ENCODE peak calls at places on chromosomes 16 and 17, in six cellular contexts. One of them, this sample, is unnamed. For H3K4me1, the result is how much of the 10 kb centered on the place peaks cover.

GRCh38 chr17:81514735-81515529 is 2.3 kb upstream of the ACTG1 start:
- DNase-seq in pancreas: peak
- DNase-seq in RWPE2: peak
- DNase-seq in CD4-positive, CD25-positive, alpha-beta regulatory T cell: peak
- DNase-seq in body of pancreas: peak
- DNase-seq in GM23248: peak
- DNase-seq in this sample: peak

GRCh38 chr17:69357701-69358100 is 30.8 kb upstream of the ABCA5 start:
- DNase-seq in CD4-positive, CD25-positive, alpha-beta regulatory T cell: no peak
- DNase-seq in pancreas: no peak
- DNase-seq in RWPE2: no peak
- DNase-seq in body of pancreas: no peak
- DNase-seq in GM23248: no peak
- DNase-seq in this sample: no peak

GRCh38 chr16:57029161-57030160 is 40.1 kb downstream of the NLRC5 start:
- DNase-seq in CD4-positive, CD25-positive, alpha-beta regulatory T cell: no peak
- DNase-seq in RWPE2: no peak
- DNase-seq in pancreas: no peak
- DNase-seq in body of pancreas: no peak
- DNase-seq in GM23248: peak
- DNase-seq in this sample: no peak

GRCh38 chr17:8662076-8662831 is 31.7 kb upstream of the MYH10 start:
- DNase-seq in body of pancreas: no peak
- DNase-seq in GM23248: no peak
- DNase-seq in pancreas: no peak
- DNase-seq in CD4-positive, CD25-positive, alpha-beta regulatory T cell: no peak
- DNase-seq in RWPE2: no peak
- DNase-seq in this sample: no peak

GRCh38 chr17:73137376-73137775 is 27.4 kb upstream of the SSTR2 start:
- DNase-seq in GM23248: no peak
- DNase-seq in RWPE2: no peak
- DNase-seq in body of pancreas: no peak
- DNase-seq in pancreas: no peak
- DNase-seq in CD4-positive, CD25-positive, alpha-beta regulatory T cell: no peak
- DNase-seq in this sample: no peak

GRCh38 chr17:71339219-71339618 is 781.6 kb upstream of the SOX9 start:
- DNase-seq in GM23248: no peak
- DNase-seq in pancreas: no peak
- DNase-seq in RWPE2: no peak
- DNase-seq in CD4-positive, CD25-positive, alpha-beta regulatory T cell: no peak
- DNase-seq in body of pancreas: no peak
- DNase-seq in this sample: no peak

GRCh38 chr16:72124761-72125634 is 31.4 kb downstream of the DHX38 start:
- DNase-seq in CD4-positive, CD25-positive, alpha-beta regulatory T cell: peak
- DNase-seq in pancreas: peak
- DNase-seq in RWPE2: no peak
- DNase-seq in GM23248: peak
- DNase-seq in body of pancreas: peak
- DNase-seq in this sample: peak

GRCh38 chr16:492211-492875 is 35.2 kb upstream of the CAPN15 start:
- DNase-seq in body of pancreas: no peak
- DNase-seq in CD4-positive, CD25-positive, alpha-beta regulatory T cell: no peak
- DNase-seq in GM23248: no peak
- DNase-seq in pancreas: no peak
- DNase-seq in RWPE2: no peak
- DNase-seq in this sample: no peak

GRCh38 chr17:41739661-41740352 is 5.4 kb upstream of the HAP1 start:
- DNase-seq in pancreas: no peak
- DNase-seq in GM23248: peak
- DNase-seq in RWPE2: no peak
- DNase-seq in body of pancreas: peak
- DNase-seq in CD4-positive, CD25-positive, alpha-beta regulatory T cell: no peak
- DNase-seq in this sample: no peak

GRCh38 chr16:58464047-58464915 is 35.7 kb upstream of the NDRG4 start:
- DNase-seq in pancreas: no peak
- DNase-seq in CD4-positive, CD25-positive, alpha-beta regulatory T cell: no peak
- DNase-seq in RWPE2: no peak
- DNase-seq in GM23248: peak
- DNase-seq in body of pancreas: no peak
- DNase-seq in this sample: no peak

GRCh38 chr17:64983708-64984107 is 64.4 kb upstream of the LRRC37A3 start:
- DNase-seq in CD4-positive, CD25-positive, alpha-beta regulatory T cell: no peak
- DNase-seq in GM23248: no peak
- DNase-seq in pancreas: no peak
- DNase-seq in RWPE2: no peak
- DNase-seq in body of pancreas: no peak
- DNase-seq in this sample: no peak

GRCh38 chr17:61464121-61464905 is 12.1 kb downstream of the TBX4 start:
- DNase-seq in pancreas: no peak
- DNase-seq in CD4-positive, CD25-positive, alpha-beta regulatory T cell: no peak
- DNase-seq in GM23248: no peak
- DNase-seq in body of pancreas: no peak
- DNase-seq in RWPE2: no peak
- DNase-seq in this sample: peak

GRCh38 chr16:73172621-73173312 is 124.8 kb upstream of the ZFHX3 start:
- DNase-seq in body of pancreas: peak
- DNase-seq in CD4-positive, CD25-positive, alpha-beta regulatory T cell: no peak
- DNase-seq in RWPE2: no peak
- DNase-seq in GM23248: peak
- DNase-seq in pancreas: peak
- DNase-seq in this sample: no peak

GRCh38 chr16:87971933-87972332 is 20.7 kb downstream of the BANP start:
- DNase-seq in pancreas: no peak
- DNase-seq in GM23248: peak
- DNase-seq in CD4-positive, CD25-positive, alpha-beta regulatory T cell: no peak
- DNase-seq in RWPE2: no peak
- DNase-seq in body of pancreas: no peak
- DNase-seq in this sample: no peak

GRCh38 chr17:48753794-48754499 is 25.4 kb upstream of the HOXB13 start:
- DNase-seq in RWPE2: no peak
- DNase-seq in pancreas: no peak
- DNase-seq in CD4-positive, CD25-positive, alpha-beta regulatory T cell: no peak
- DNase-seq in GM23248: peak
- DNase-seq in body of pancreas: no peak
- DNase-seq in this sample: no peak

GRCh38 chr17:75558666-75559530 is 28.7 kb upstream of the MYO15B start:
- DNase-seq in RWPE2: no peak
- DNase-seq in GM23248: no peak
- DNase-seq in CD4-positive, CD25-positive, alpha-beta regulatory T cell: no peak
- DNase-seq in pancreas: no peak
- DNase-seq in body of pancreas: peak
- DNase-seq in this sample: peak

GRCh38 chr17:79294459-79295071 is 219.9 kb downstream of the ENGASE start:
- DNase-seq in pancreas: peak
- DNase-seq in body of pancreas: peak
- DNase-seq in RWPE2: no peak
- DNase-seq in GM23248: peak
- DNase-seq in CD4-positive, CD25-positive, alpha-beta regulatory T cell: peak
- DNase-seq in this sample: no peak

GRCh38 chr17:27494192-27495091 is 38.2 kb downstream of the KSR1 start:
- DNase-seq in GM23248: peak
- DNase-seq in pancreas: peak
- DNase-seq in RWPE2: no peak
- DNase-seq in CD4-positive, CD25-positive, alpha-beta regulatory T cell: no peak
- DNase-seq in body of pancreas: peak
- DNase-seq in this sample: peak

GRCh38 chr17:82891911-82892310 is 52.1 kb upstream of the ZNF750 start:
- DNase-seq in RWPE2: no peak
- DNase-seq in body of pancreas: no peak
- DNase-seq in pancreas: no peak
- DNase-seq in CD4-positive, CD25-positive, alpha-beta regulatory T cell: no peak
- DNase-seq in GM23248: no peak
- DNase-seq in this sample: no peak

GRCh38 chr16:66601471-66601870 is 3.0 kb upstream of the CMTM3 start:
- DNase-seq in RWPE2: no peak
- DNase-seq in body of pancreas: no peak
- DNase-seq in pancreas: no peak
- DNase-seq in CD4-positive, CD25-positive, alpha-beta regulatory T cell: no peak
- DNase-seq in GM23248: no peak
- DNase-seq in this sample: no peak

GRCh38 chr17:16927641-16928321 is 44.1 kb downstream of the TNFRSF13B start:
- DNase-seq in GM23248: no peak
- DNase-seq in RWPE2: no peak
- DNase-seq in CD4-positive, CD25-positive, alpha-beta regulatory T cell: no peak
- DNase-seq in body of pancreas: no peak
- DNase-seq in pancreas: no peak
- DNase-seq in this sample: peak

GRCh38 chr17:2237960-2238359 is 65.6 kb downstream of the SMG6 start:
- DNase-seq in pancreas: no peak
- DNase-seq in CD4-positive, CD25-positive, alpha-beta regulatory T cell: no peak
- DNase-seq in body of pancreas: no peak
- DNase-seq in GM23248: peak
- DNase-seq in RWPE2: no peak
- DNase-seq in this sample: no peak

GRCh38 chr17:2239170-2239551 is 64.4 kb downstream of the SMG6 start:
- DNase-seq in RWPE2: no peak
- DNase-seq in body of pancreas: no peak
- DNase-seq in pancreas: no peak
- DNase-seq in GM23248: no peak
- DNase-seq in CD4-positive, CD25-positive, alpha-beta regulatory T cell: no peak
- DNase-seq in this sample: no peak

GRCh38 chr17:2238432-2239169 is 65.0 kb downstream of the SMG6 start:
- DNase-seq in CD4-positive, CD25-positive, alpha-beta regulatory T cell: no peak
- DNase-seq in RWPE2: no peak
- DNase-seq in body of pancreas: no peak
- DNase-seq in GM23248: peak
- DNase-seq in pancreas: no peak
- DNase-seq in this sample: no peak

GRCh38 chr17:2235792-2236365 is 67.7 kb downstream of the SMG6 start:
- DNase-seq in RWPE2: no peak
- DNase-seq in pancreas: no peak
- DNase-seq in GM23248: peak
- DNase-seq in body of pancreas: no peak
- DNase-seq in CD4-positive, CD25-positive, alpha-beta regulatory T cell: no peak
- DNase-seq in this sample: no peak

GRCh38 chr17:2237521-2237921 is 66.1 kb downstream of the SMG6 start:
- DNase-seq in GM23248: peak
- DNase-seq in pancreas: no peak
- DNase-seq in body of pancreas: no peak
- DNase-seq in CD4-positive, CD25-positive, alpha-beta regulatory T cell: no peak
- DNase-seq in RWPE2: no peak
- DNase-seq in this sample: no peak
- H3K4me1 ChIP-seq in GM23248: half or more
- H3K4me1 ChIP-seq in pancreas: under half
- H3K4me1 ChIP-seq in body of pancreas: under half
- H3K4me1 ChIP-seq in CD4-positive, CD25-positive, alpha-beta regulatory T cell: under half
- H3K4me1 ChIP-seq in RWPE2: under half
- H3K4me1 ChIP-seq in this sample: under half

GRCh38 chr16:47198180-47198575 is 54.4 kb upstream of the NETO2 start:
- DNase-seq in body of pancreas: no peak
- DNase-seq in GM23248: peak
- DNase-seq in CD4-positive, CD25-positive, alpha-beta regulatory T cell: no peak
- DNase-seq in RWPE2: no peak
- DNase-seq in pancreas: no peak
- DNase-seq in this sample: no peak

GRCh38 chr16:47196457-47196856 is 52.7 kb upstream of the NETO2 start:
- DNase-seq in RWPE2: no peak
- DNase-seq in CD4-positive, CD25-positive, alpha-beta regulatory T cell: no peak
- DNase-seq in GM23248: no peak
- DNase-seq in pancreas: no peak
- DNase-seq in body of pancreas: no peak
- DNase-seq in this sample: no peak

DNA sequence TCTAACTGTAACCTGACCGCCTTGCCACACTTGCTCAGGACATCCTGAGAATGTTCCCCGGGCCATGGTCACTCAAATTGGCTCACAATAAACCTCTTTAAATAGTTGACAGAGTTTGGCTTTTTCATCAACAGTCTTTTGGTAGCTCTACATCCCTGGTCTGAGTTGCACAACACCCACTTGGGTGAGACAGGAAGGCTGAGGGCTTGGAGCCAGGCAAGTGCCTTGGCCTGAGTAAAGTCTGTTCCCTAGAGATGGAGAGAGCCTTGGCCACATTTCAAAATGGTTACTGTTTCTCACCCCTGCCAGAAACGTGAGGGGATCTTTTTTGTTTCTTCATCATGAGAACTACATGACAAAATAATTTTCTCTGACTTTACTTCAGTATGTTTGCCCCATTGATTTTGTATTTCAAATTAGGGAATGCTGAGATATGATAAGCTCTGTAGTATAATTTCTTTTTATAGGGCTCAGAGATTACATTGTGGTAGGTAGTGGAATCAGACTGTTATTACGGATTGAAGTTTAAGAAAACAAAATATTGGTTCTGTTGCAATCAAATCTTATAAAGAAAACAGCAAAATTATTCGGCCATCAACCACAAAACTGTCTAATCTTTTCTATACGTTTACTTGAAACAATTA is 53.9 kb upstream of the NETO2 start:
- DNase-seq in RWPE2: no peak
- DNase-seq in body of pancreas: no peak
- DNase-seq in CD4-positive, CD25-positive, alpha-beta regulatory T cell: no peak
- DNase-seq in GM23248: peak
- DNase-seq in pancreas: no peak
- DNase-seq in this sample: no peak
- H3K4me1 ChIP-seq in RWPE2: under half
- H3K4me1 ChIP-seq in body of pancreas: under half
- H3K4me1 ChIP-seq in CD4-positive, CD25-positive, alpha-beta regulatory T cell: under half
- H3K4me1 ChIP-seq in GM23248: under half
- H3K4me1 ChIP-seq in pancreas: under half
- H3K4me1 ChIP-seq in this sample: under half

DNA sequence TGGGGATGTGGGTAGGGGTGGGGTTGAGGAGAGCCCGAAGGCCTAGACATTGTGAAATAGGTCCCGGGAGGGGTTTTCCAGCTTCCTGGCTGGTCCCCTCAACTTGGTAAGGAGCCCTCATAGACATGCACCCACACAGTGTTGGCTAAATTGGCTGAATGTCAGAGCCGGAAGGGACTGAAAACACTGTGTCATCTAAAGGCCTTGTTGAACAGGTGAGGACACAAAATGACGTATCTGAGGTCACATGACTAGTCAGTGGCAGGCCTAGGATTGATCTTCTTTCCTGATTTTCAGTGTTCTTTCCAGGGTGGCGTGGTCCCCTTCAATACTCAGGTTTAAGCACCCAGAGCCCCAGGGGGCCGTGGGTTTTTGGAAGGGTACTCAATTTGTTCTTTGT is 27.6 kb downstream of the ITGB3 start:
- DNase-seq in CD4-positive, CD25-positive, alpha-beta regulatory T cell: no peak
- DNase-seq in RWPE2: no peak
- DNase-seq in body of pancreas: no peak
- DNase-seq in GM23248: no peak
- DNase-seq in pancreas: no peak
- DNase-seq in this sample: no peak
- H3K4me1 ChIP-seq in CD4-positive, CD25-positive, alpha-beta regulatory T cell: under half
- H3K4me1 ChIP-seq in RWPE2: under half
- H3K4me1 ChIP-seq in body of pancreas: under half
- H3K4me1 ChIP-seq in GM23248: under half
- H3K4me1 ChIP-seq in pancreas: under half
- H3K4me1 ChIP-seq in this sample: under half

GRCh38 chr16:8951447-8952280 is 12.0 kb downstream of the USP7 start:
- DNase-seq in RWPE2: no peak
- DNase-seq in CD4-positive, CD25-positive, alpha-beta regulatory T cell: no peak
- DNase-seq in pancreas: no peak
- DNase-seq in GM23248: no peak
- DNase-seq in body of pancreas: no peak
- DNase-seq in this sample: no peak
- H3K4me1 ChIP-seq in RWPE2: under half
- H3K4me1 ChIP-seq in CD4-positive, CD25-positive, alpha-beta regulatory T cell: half or more
- H3K4me1 ChIP-seq in pancreas: under half
- H3K4me1 ChIP-seq in GM23248: under half
- H3K4me1 ChIP-seq in body of pancreas: half or more
- H3K4me1 ChIP-seq in this sample: under half

GRCh38 chr17:59752922-59753321 is 45.5 kb downstream of the VMP1 start:
- DNase-seq in body of pancreas: no peak
- DNase-seq in CD4-positive, CD25-positive, alpha-beta regulatory T cell: no peak
- DNase-seq in RWPE2: no peak
- DNase-seq in pancreas: no peak
- DNase-seq in GM23248: no peak
- DNase-seq in this sample: no peak
- H3K4me1 ChIP-seq in body of pancreas: under half
- H3K4me1 ChIP-seq in CD4-positive, CD25-positive, alpha-beta regulatory T cell: under half
- H3K4me1 ChIP-seq in RWPE2: under half
- H3K4me1 ChIP-seq in pancreas: under half
- H3K4me1 ChIP-seq in GM23248: half or more
- H3K4me1 ChIP-seq in this sample: under half

This sample was measured in left lung.